ENCODE peak calls at places on chromosomes 16 and 17, in six cellular contexts. T is HCT116, W is K562, H is SK-N-SH, E is HepG2, F is H1. X is an unnamed sample.

GRCh38 chr17:77548967-77549366 is 408.2 kb downstream of the SEC14L1 start:
- DNase-seq in W (no peak), H (no peak), F (no peak), T (no peak), E (no peak), X (no peak)

GRCh38 chr17:55577687-55578086 is 66.4 kb upstream of the SMIM36 start:
- DNase-seq in T (no peak), F (no peak), W (no peak), E (no peak), H (no peak), X (no peak)

GRCh38 chr16:81694494-81695285 is 84.4 kb upstream of the PLCG2 start:
- DNase-seq in H (no peak), E (no peak), W (no peak), T (no peak), F (no peak), X (no peak)

GRCh38 chr17:82775033-82775823 is 23.4 kb downstream of the TBCD start:
- DNase-seq in T (peak; percentile 24), E (peak; percentile 51), F (peak; percentile 93), H (peak; percentile 41), W (peak; percentile 74), X (no peak)

GRCh38 chr17:69654981-69655581 is 240.6 kb downstream of the MAP2K6 start:
- DNase-seq in F (no peak), H (no peak), T (no peak), W (no peak), E (no peak), X (no peak)

GRCh38 chr16:46762583-46762982 is 14.4 kb upstream of the MYLK3 start:
- DNase-seq in H (no peak), E (no peak), F (no peak), T (no peak), W (no peak), X (no peak)

GRCh38 chr17:81207610-81208581 is 14.9 kb downstream of the CEP131 start:
- DNase-seq in F (no peak), T (no peak), E (no peak), W (no peak), H (no peak), X (no peak)

GRCh38 chr16:57169327-57169726 is 16.5 kb downstream of the PSME3IP1 start:
- DNase-seq in F (no peak), W (no peak), E (no peak), H (no peak), T (no peak), X (no peak)

GRCh38 chr17:51015145-51015558 is 105.5 kb downstream of the SPAG9 start:
- DNase-seq in E (no peak), T (no peak), F (no peak), H (no peak), W (no peak), X (no peak)

GRCh38 chr16:2466667-2467300 is 4.3 kb upstream of the NTN3 start:
- DNase-seq in W (no peak), F (no peak), E (no peak), H (no peak), T (no peak), X (no peak)

GRCh38 chr16:2468725-2469398 is 2.2 kb upstream of the NTN3 start:
- DNase-seq in W (peak; percentile 49), E (no peak), T (no peak), H (peak; percentile 89), F (peak; percentile 59), X (peak; percentile 49)

GRCh38 chr16:2469399-2470233 is 1.5 kb upstream of the NTN3 start:
- DNase-seq in W (no peak), T (no peak), E (no peak), F (no peak), H (no peak), X (no peak)

GRCh38 chr16:2467301-2468141 is 3.6 kb upstream of the NTN3 start:
- DNase-seq in T (peak; percentile 41), F (peak; percentile 85), H (peak; percentile 89), W (no peak), E (no peak), X (no peak)

GRCh38 chr16:2468142-2468724 is 2.9 kb upstream of the NTN3 start:
- DNase-seq in H (peak; percentile 75), T (no peak), E (no peak), W (no peak), F (peak; percentile 61), X (no peak)
- TF ChIP-seq RAD21 in H (no peak), T (no peak), E (no peak), W (no peak), F (no peak), X (no peak)

DNA sequence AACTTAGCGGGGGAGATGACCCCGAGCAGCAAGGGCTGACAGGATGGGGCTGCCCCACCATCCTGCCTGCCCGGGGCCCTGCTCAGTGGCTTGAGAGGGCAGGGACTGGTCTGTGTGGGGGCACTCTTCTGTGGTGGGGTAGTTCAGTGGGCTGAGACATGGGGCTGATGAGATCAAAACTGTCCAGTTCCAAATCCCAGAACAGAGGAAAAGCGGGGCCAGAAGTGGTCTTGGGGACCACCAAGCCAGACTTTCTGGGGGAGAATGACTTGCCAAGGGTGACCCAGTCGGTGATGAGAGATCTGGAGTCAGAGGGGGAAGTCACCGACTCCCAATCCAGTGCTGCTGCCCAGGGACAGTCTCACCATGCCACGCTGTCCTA is 27.6 kb downstream of the GOSR2 start:
- DNase-seq in E (no peak), T (no peak), W (no peak), H (no peak), F (no peak), X (no peak)
- TF ChIP-seq YY1 in E (no peak), T (no peak), W (no peak), H (no peak), F (no peak), X (no peak)

GRCh38 chr17:15341385-15341849 is at the start of gene TEKT3:
- DNase-seq in F (peak; percentile 94), H (peak; percentile 94), T (no peak), E (no peak), W (peak; percentile 51), X (no peak)

GRCh38 chr17:15343749-15344148 is 2.4 kb upstream of the TEKT3 start:
- DNase-seq in W (no peak), T (no peak), F (no peak), E (no peak), H (no peak), X (no peak)

GRCh38 chr17:15341966-15342365 is 569 bp upstream of the TEKT3 start:
- DNase-seq in H (no peak), W (no peak), T (no peak), F (no peak), E (no peak), X (no peak)

GRCh38 chr17:15342460-15342859 is 1.1 kb upstream of the TEKT3 start:
- DNase-seq in T (no peak), H (no peak), F (no peak), E (no peak), W (no peak), X (no peak)

DNA sequence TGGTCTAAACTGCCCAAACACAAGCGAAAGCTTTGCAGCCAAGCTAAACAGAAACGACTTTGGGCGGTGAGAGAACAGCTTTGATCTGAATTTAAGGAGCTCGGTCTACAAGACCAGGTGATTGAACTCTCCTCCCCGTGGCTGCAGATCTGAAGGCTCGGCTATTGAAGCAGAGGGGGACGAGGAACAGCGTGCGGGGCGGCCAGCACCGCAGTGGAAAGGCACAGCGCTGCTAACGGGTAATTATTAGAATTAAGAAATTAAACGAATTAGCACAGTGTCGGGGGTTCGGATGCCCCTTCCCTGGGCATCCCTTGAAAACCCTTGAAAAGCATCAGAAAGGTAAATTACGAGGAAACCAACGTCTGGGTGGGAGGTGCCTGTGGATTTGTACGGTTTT is 431 bp downstream of the TEKT3 start:
- DNase-seq in H (peak; percentile 41), W (no peak), T (no peak), E (no peak), F (no peak), X (no peak)
- H3K4me3 ChIP-seq in H (peak overlapping the region; percentile 62), W (peak overlapping the region; percentile 8), T (no peak overlapping the region), E (no peak overlapping the region), F (peak overlapping the region; percentile 74), X (no peak overlapping the region)

GRCh38 chr17:35429702-35430101 is 2.6 kb downstream of the SLFN12 start:
- DNase-seq in T (no peak), W (no peak), F (no peak), H (no peak), E (no peak), X (no peak)

GRCh38 chr17:35428229-35428628 is 4.1 kb downstream of the SLFN12 start:
- DNase-seq in H (no peak), F (no peak), T (no peak), E (no peak), W (no peak), X (no peak)

GRCh38 chr17:35423761-35424160 is 8.5 kb downstream of the SLFN12 start:
- DNase-seq in F (no peak), W (no peak), H (no peak), T (no peak), E (no peak), X (no peak)
- TF ChIP-seq RAD21 in F (no peak), W (no peak), H (no peak), T (no peak), E (no peak), X (no peak)

DNA sequence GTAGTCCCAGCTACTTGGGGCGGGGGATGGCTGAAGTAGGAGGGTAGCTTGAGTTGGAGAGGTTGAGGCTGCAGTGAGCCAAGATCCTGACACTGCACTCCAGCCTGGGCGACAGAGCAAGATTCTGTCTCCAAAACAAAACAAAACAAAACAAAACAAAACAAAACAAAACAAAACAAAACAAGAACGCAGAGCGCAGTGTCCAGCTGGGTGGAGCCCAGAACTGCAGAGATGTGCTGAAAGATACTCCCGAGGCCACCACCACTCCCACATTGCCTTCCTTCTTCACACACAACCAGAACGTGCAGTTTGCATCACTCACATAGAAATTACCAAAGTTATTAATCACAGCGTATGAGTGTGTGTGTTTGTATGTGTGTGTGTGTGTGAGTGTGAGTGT is 222.9 kb upstream of the ASIC2 start:
- DNase-seq in T (no peak), W (no peak), F (no peak), H (no peak), E (no peak), X (no peak)
- TF ChIP-seq YY1 in T (no peak), W (no peak), F (no peak), H (no peak), E (no peak), X (no peak)